ENCODE peak calls at places on chromosomes 1 and 21, in four cellular contexts. D, P, S and Q are unnamed samples.

GRCh38 chr1:26851106-26851684 is 11.8 kb upstream of the SFN start:
- DNase-seq in S (no peak), D (peak; percentile 34), P (no peak), Q (no peak)

GRCh38 chr1:228021526-228022030 is 14.8 kb downstream of the WNT3A start:
- DNase-seq in D (no peak), P (no peak), S (no peak), Q (peak; percentile 18)

GRCh38 chr1:22286491-22286890 is 143.6 kb upstream of the WNT4 start:
- DNase-seq in S (no peak), P (no peak), D (peak; percentile 47), Q (no peak)

GRCh38 chr21:42858185-42858847 is 21.0 kb downstream of the WDR4 start:
- DNase-seq in S (no peak), P (no peak), D (no peak), Q (no peak)

GRCh38 chr1:18923721-18924610 is 21.6 kb upstream of the ALDH4A1 start:
- DNase-seq in P (no peak), S (peak; percentile 43), D (no peak), Q (no peak)

GRCh38 chr1:29639741-29640427 is 403.6 kb downstream of the PTPRU start:
- DNase-seq in D (no peak), S (no peak), P (no peak), Q (peak; percentile 25)

GRCh38 chr1:161766102-161766981 is at the start of gene ATF6:
- DNase-seq in D (peak; percentile 86), P (peak; percentile 43), S (peak; percentile 89), Q (peak; percentile 72)

GRCh38 chr1:10793129-10793651 is 3.3 kb downstream of the CASZ1 start:
- DNase-seq in D (peak; percentile 61), P (no peak), S (peak; percentile 42), Q (no peak)

GRCh38 chr1:112852934-112853333 is 103.1 kb downstream of the SLC16A1 start:
- DNase-seq in S (no peak), D (no peak), P (no peak), Q (no peak)

GRCh38 chr1:94385354-94385947 is 32.7 kb upstream of the ABCD3 start:
- DNase-seq in P (no peak), D (no peak), S (no peak), Q (no peak)

GRCh38 chr1:151494741-151495281 is 16.4 kb upstream of the CGN start:
- DNase-seq in D (no peak), S (no peak), P (no peak), Q (no peak)

GRCh38 chr1:168057921-168058320 is 78.8 kb downstream of the GPR161 start:
- DNase-seq in S (no peak), D (no peak), P (no peak), Q (no peak)

GRCh38 chr21:43808832-43809251 is 19.5 kb downstream of the RRP1 start:
- DNase-seq in D (no peak), P (no peak), S (no peak), Q (no peak)

GRCh38 chr21:35932232-35932911 is 128.0 kb downstream of the SETD4 start:
- DNase-seq in S (peak; percentile 93), P (no peak), D (no peak), Q (no peak)

GRCh38 chr1:20358761-20359263 is 68.1 kb downstream of the VWA5B1 start:
- DNase-seq in S (no peak), D (no peak), P (no peak), Q (peak; percentile 38)

GRCh38 chr1:223820976-223821375 is 24.8 kb downstream of the TP53BP2 start:
- DNase-seq in P (no peak), S (no peak), D (no peak), Q (no peak)

GRCh38 chr1:155012052-155012546 is 9.5 kb downstream of the ZBTB7B start:
- DNase-seq in P (no peak), D (peak; percentile 91), S (peak; percentile 49), Q (peak; percentile 98)

GRCh38 chr1:7223334-7224080 is 438.3 kb downstream of the CAMTA1 start:
- DNase-seq in D (no peak), S (no peak), P (no peak), Q (no peak)

GRCh38 chr1:28144203-28145135 is 32.0 kb downstream of the PTAFR start:
- DNase-seq in S (no peak), D (no peak), P (no peak), Q (no peak)

GRCh38 chr1:8870605-8871538 is 7.6 kb downstream of the ENO1 start:
- DNase-seq in S (no peak), P (no peak), D (no peak), Q (no peak)